ENCODE peak calls at places on chromosomes 6 and 20, in eight cellular contexts. T, A, P, G, B, L, H and X are unnamed samples.

GRCh38 chr6:52087498-52087999 is at the start of gene PKHD1:
- DNase-seq in T (no peak), P (no peak), L (no peak), H (peak), B (no peak), G (peak), A (no peak), X (peak)

GRCh38 chr6:34912715-34913464 is 23.8 kb downstream of the ANKS1A start:
- DNase-seq in H (no peak), A (no peak), P (no peak), T (no peak), L (no peak), G (peak), B (no peak), X (peak)

GRCh38 chr20:46914789-46915359 is 20.2 kb downstream of the EYA2 start:
- DNase-seq in T (no peak), P (no peak), B (no peak), A (no peak), L (no peak), H (peak), G (no peak), X (no peak)

GRCh38 chr6:168147205-168147738 is 68.3 kb upstream of the FRMD1 start:
- DNase-seq in T (no peak), L (no peak), G (no peak), A (no peak), P (no peak), B (no peak), H (no peak), X (no peak)

GRCh38 chr6:158474961-158475343 is 84.9 kb upstream of the TMEM181 start:
- DNase-seq in P (no peak), T (peak), G (no peak), A (no peak), L (no peak), B (no peak), H (peak), X (peak)

GRCh38 chr6:37698264-37699137 is 818 bp upstream of the MDGA1 start:
- DNase-seq in L (no peak), H (peak), P (peak), B (peak), T (no peak), A (no peak), G (peak), X (peak)

GRCh38 chr20:53878262-53879047 is 191.9 kb downstream of the BCAS1 start:
- DNase-seq in G (no peak), A (no peak), P (no peak), B (no peak), L (no peak), H (no peak), T (no peak), X (peak)

GRCh38 chr6:37585937-37586336 is 86.2 kb upstream of the CCDC167 start:
- DNase-seq in P (no peak), G (no peak), H (no peak), A (no peak), L (no peak), B (no peak), T (no peak), X (no peak)

GRCh38 chr20:46970937-46971630 is 76.4 kb downstream of the EYA2 start:
- DNase-seq in B (no peak), H (no peak), P (no peak), L (no peak), G (peak), A (no peak), T (no peak), X (peak)

GRCh38 chr20:56778765-56779195 is 149.7 kb downstream of the TFAP2C start:
- DNase-seq in B (no peak), A (no peak), L (no peak), G (no peak), P (peak), T (no peak), H (no peak), X (no peak)

GRCh38 chr20:24764027-24764797 is 184.9 kb upstream of the CST7 start:
- DNase-seq in P (peak), L (no peak), G (no peak), T (no peak), H (peak), A (no peak), B (no peak), X (no peak)

GRCh38 chr6:38599966-38600550 is 39.7 kb downstream of the BTBD9 start:
- DNase-seq in T (no peak), H (no peak), A (no peak), P (no peak), L (no peak), G (no peak), B (no peak), X (no peak)

GRCh38 chr20:34017610-34018009 is 23.9 kb downstream of the RALY start:
- DNase-seq in L (no peak), B (no peak), A (no peak), G (no peak), H (no peak), T (no peak), P (no peak), X (peak)

GRCh38 chr6:4224082-4224978 is 89.0 kb upstream of the ECI2 start:
- DNase-seq in H (no peak), P (no peak), A (no peak), L (no peak), B (no peak), G (no peak), T (no peak), X (no peak)

GRCh38 chr20:4603724-4604123 is 118.0 kb upstream of the PRND start:
- DNase-seq in L (no peak), G (no peak), H (no peak), P (no peak), A (no peak), T (no peak), B (no peak), X (peak)

GRCh38 chr6:53800976-53801375 is 6.2 kb downstream of the LRRC1 start:
- DNase-seq in P (no peak), H (no peak), A (no peak), T (no peak), B (no peak), L (no peak), G (no peak), X (no peak)

GRCh38 chr6:81875776-81876293 is 123.4 kb upstream of the TENT5A start:
- DNase-seq in P (no peak), G (no peak), T (no peak), L (no peak), A (no peak), B (no peak), H (no peak), X (no peak)

GRCh38 chr6:153960741-153961140 is 78.3 kb upstream of the OPRM1 start:
- DNase-seq in T (no peak), P (no peak), A (no peak), H (no peak), B (no peak), L (no peak), G (no peak), X (no peak)

GRCh38 chr20:63187338-63188158 is 28.4 kb downstream of the YTHDF1 start:
- DNase-seq in T (no peak), L (no peak), B (no peak), H (no peak), G (no peak), P (no peak), A (no peak), X (no peak)

GRCh38 chr6:84508981-84509380 is 255.4 kb downstream of the TBX18 start:
- DNase-seq in T (no peak), A (no peak), B (no peak), P (no peak), G (no peak), H (no peak), L (no peak), X (no peak)

GRCh38 chr6:110617057-110617456 is 140.6 kb upstream of the SLC22A16 start:
- DNase-seq in G (no peak), A (no peak), L (no peak), T (no peak), P (no peak), H (no peak), B (no peak), X (no peak)

GRCh38 chr20:62137092-62137384 is 6.2 kb downstream of the PSMA7 start:
- DNase-seq in T (no peak), G (no peak), H (no peak), B (no peak), A (no peak), L (no peak), P (no peak), X (no peak)